ENCODE peak calls at places on chromosomes 6 and 20, in four cellular contexts. E, F, U and H are unnamed samples.

GRCh38 chr6:119428647-119429046 is 79.1 kb upstream of the MAN1A1 start:
- DNase-seq in E (no peak), F (no peak), U (no peak), H (no peak)

GRCh38 chr20:49450281-49450707 is 32.2 kb downstream of the KCNB1 start:
- DNase-seq in E (no peak), F (no peak), U (no peak), H (no peak)

GRCh38 chr20:48984575-48985219 is 61.4 kb upstream of the CSE1L start:
- DNase-seq in E (no peak), F (no peak), U (no peak), H (no peak)

GRCh38 chr20:62710886-62711702 is 2.5 kb downstream of the NTSR1 start:
- DNase-seq in E (no peak), F (peak), U (no peak), H (peak)

GRCh38 chr6:39059496-39060310 is 11.1 kb downstream of the GLP1R start:
- DNase-seq in E (no peak), F (no peak), U (no peak), H (no peak)

GRCh38 chr6:13427346-13427745 is 60.1 kb downstream of the GFOD1 start:
- DNase-seq in E (no peak), F (no peak), U (no peak), H (no peak)

GRCh38 chr6:129006685-129007514 is 124.0 kb downstream of the LAMA2 start:
- DNase-seq in E (no peak), F (no peak), U (no peak), H (no peak)

GRCh38 chr6:38846844-38847243 is 131.7 kb downstream of the DNAH8 start:
- DNase-seq in E (no peak), F (no peak), U (no peak), H (no peak)

GRCh38 chr6:40585661-40586269 is 1.4 kb downstream of the LRFN2 start:
- DNase-seq in E (no peak), F (no peak), U (no peak), H (no peak)

GRCh38 chr6:161091972-161092701 is 100.6 kb downstream of the MAP3K4 start:
- DNase-seq in E (no peak), F (no peak), U (no peak), H (no peak)

GRCh38 chr6:123803862-123804681 is at the start of gene NKAIN2:
- DNase-seq in E (peak), F (no peak), U (no peak), H (no peak)

GRCh38 chr6:46199387-46199786 is 28.6 kb upstream of the ENPP5 start:
- DNase-seq in E (no peak), F (no peak), U (no peak), H (no peak)

GRCh38 chr20:31695849-31696804 is 26.5 kb downstream of the BCL2L1 start:
- DNase-seq in E (no peak), F (no peak), U (no peak), H (no peak)

GRCh38 chr6:37602360-37602759 is 95.3 kb downstream of the MDGA1 start:
- DNase-seq in E (no peak), F (no peak), U (peak), H (no peak)

GRCh38 chr20:58236612-58237317 is 8.3 kb upstream of the ANKRD60 start:
- DNase-seq in E (peak), F (peak), U (no peak), H (peak)

GRCh38 chr20:9220874-9221547 is 152.1 kb downstream of the PLCB4 start:
- DNase-seq in E (no peak), F (no peak), U (peak), H (no peak)

GRCh38 chr6:39594304-39594703 is 130.9 kb downstream of the KIF6 start:
- DNase-seq in E (no peak), F (no peak), U (no peak), H (no peak)

GRCh38 chr20:8557711-8558110 is 425.6 kb downstream of the PLCB1 start:
- DNase-seq in E (no peak), F (no peak), U (no peak), H (no peak)

GRCh38 chr20:41598719-41599118 is 19.5 kb downstream of the CHD6 start:
- DNase-seq in E (no peak), F (no peak), U (no peak), H (no peak)

GRCh38 chr6:72746276-72746675 is 124.4 kb downstream of the KCNQ5 start:
- DNase-seq in E (no peak), F (no peak), U (no peak), H (no peak)

GRCh38 chr6:166950443-166950821 is 5.9 kb downstream of the RNASET2 start:
- DNase-seq in E (no peak), F (no peak), U (no peak), H (no peak)

GRCh38 chr6:86477510-86478166 is 459.7 kb upstream of the HTR1E start:
- DNase-seq in E (no peak), F (no peak), U (no peak), H (no peak)